ENCODE peak calls at places on chromosomes 5 and 9, in five cellular contexts. X, E, K, V and R are unnamed samples.

GRCh38 chr9:138098116-138098907 is 220.7 kb downstream of the CACNA1B start:
- DNase-seq in X (peak; percentile 53), E (no peak), K (no peak), V (no peak), R (no peak)

GRCh38 chr5:14842117-14842516 is 29.5 kb downstream of the ANKH start:
- DNase-seq in X (no peak), E (no peak), K (no peak), V (no peak), R (peak; percentile 7)

GRCh38 chr5:66344544-66344943 is 200.4 kb downstream of the SREK1 start:
- DNase-seq in X (no peak), E (no peak), K (no peak), V (no peak), R (no peak)

GRCh38 chr5:100828071-100828689 is 74.9 kb downstream of the ST8SIA4 start:
- DNase-seq in X (no peak), E (no peak), K (no peak), V (no peak), R (no peak)

GRCh38 chr5:91126888-91127287 is 256.2 kb downstream of the ARRDC3 start:
- DNase-seq in X (no peak), E (no peak), K (no peak), V (no peak), R (no peak)

GRCh38 chr5:107100121-107100520 is 570.6 kb downstream of the EFNA5 start:
- DNase-seq in X (no peak), E (no peak), K (no peak), V (no peak), R (no peak)

GRCh38 chr5:164353155-164353554 is 847.7 kb downstream of the MAT2B start:
- DNase-seq in X (no peak), E (no peak), K (no peak), V (no peak), R (no peak)

GRCh38 chr5:157535042-157535865 is 40.3 kb downstream of the ADAM19 start:
- DNase-seq in X (no peak), E (no peak), K (no peak), V (no peak), R (no peak)

GRCh38 chr9:87280421-87280820 is 217.2 kb upstream of the DAPK1 start:
- DNase-seq in X (no peak), E (no peak), K (no peak), V (no peak), R (no peak)

GRCh38 chr9:137156567-137157375 is 13.1 kb downstream of the LRRC26 start:
- DNase-seq in X (no peak), E (no peak), K (peak; percentile 50), V (peak; percentile 37), R (no peak)

GRCh38 chr5:72892846-72893245 is 63.0 kb upstream of the FCHO2 start:
- DNase-seq in X (no peak), E (no peak), K (no peak), V (peak; percentile 4), R (no peak)

GRCh38 chr5:176780071-176780850 is 30.1 kb upstream of the UNC5A start:
- DNase-seq in X (peak; percentile 59), E (no peak), K (no peak), V (no peak), R (no peak)

GRCh38 chr5:147661576-147661975 is 121.0 kb downstream of the JAKMIP2 start:
- DNase-seq in X (no peak), E (no peak), K (no peak), V (no peak), R (no peak)

GRCh38 chr9:34664281-34665108 is 2.0 kb upstream of the CCL27 start:
- DNase-seq in X (no peak), E (peak; percentile 22), K (peak; percentile 65), V (peak; percentile 87), R (peak; percentile 40)

GRCh38 chr5:128774605-128775004 is 190.7 kb upstream of the SLC27A6 start:
- DNase-seq in X (no peak), E (no peak), K (no peak), V (no peak), R (no peak)

GRCh38 chr9:4771788-4772187 is 21.0 kb upstream of the RCL1 start:
- DNase-seq in X (no peak), E (no peak), K (no peak), V (no peak), R (no peak)

GRCh38 chr5:168314735-168315411 is 23.4 kb downstream of the WWC1 start:
- DNase-seq in X (no peak), E (no peak), K (no peak), V (peak; percentile 91), R (no peak)

GRCh38 chr5:76221311-76221710 is 138.1 kb downstream of the SV2C start:
- DNase-seq in X (no peak), E (no peak), K (no peak), V (no peak), R (no peak)

GRCh38 chr5:167827766-167828165 is 463.7 kb upstream of the WWC1 start:
- DNase-seq in X (no peak), E (no peak), K (no peak), V (no peak), R (no peak)

GRCh38 chr5:60102961-60103683 is 209.6 kb upstream of the PDE4D start:
- DNase-seq in X (no peak), E (no peak), K (no peak), V (no peak), R (no peak)

GRCh38 chr5:74630387-74631087 is 10.0 kb downstream of the ENC1 start:
- DNase-seq in X (no peak), E (no peak), K (no peak), V (no peak), R (no peak)

GRCh38 chr5:52769061-52769460 is 18.7 kb upstream of the ITGA1 start:
- DNase-seq in X (no peak), E (no peak), K (no peak), V (no peak), R (no peak)